ENCODE peak calls at places on chromosomes 12 and 14, in five cellular contexts. J is NCI-H774; E is DMS79; R is activated T-cell treated with anti-CD3 and anti-CD28 coated beads, Interleukin-2, amount 50 U/mL, for 1 hour; C is M059J. S is an unnamed sample.

GRCh38 chr12:50952510-50952909 is at the start of gene HIGD1C:
- DNase-seq in J (no peak), E (no peak), C (no peak), R (no peak), S (no peak)

GRCh38 chr12:131164096-131164872 is 210.6 kb downstream of the ADGRD1 start:
- DNase-seq in R (no peak), E (no peak), J (peak), C (peak), S (no peak)

GRCh38 chr14:99899578-99900178 is 106.5 kb downstream of the EML1 start:
- DNase-seq in E (no peak), R (no peak), C (peak), J (no peak), S (peak)

GRCh38 chr14:85576161-85576560 is 46.2 kb downstream of the FLRT2 start:
- DNase-seq in E (no peak), C (no peak), J (no peak), R (no peak), S (no peak)

GRCh38 chr14:59771577-59771976 is 99.0 kb downstream of the RTN1 start:
- DNase-seq in C (no peak), J (peak), E (peak), R (no peak), S (peak)

GRCh38 chr12:132003846-132004245 is 54.1 kb downstream of the EP400 start:
- DNase-seq in R (no peak), E (no peak), C (peak), J (no peak), S (peak)

GRCh38 chr14:92890830-92891598 is 31.9 kb upstream of the CHGA start:
- DNase-seq in C (no peak), R (no peak), E (peak), J (peak), S (no peak)

GRCh38 chr14:80434574-80435321 is 223.4 kb upstream of the DIO2 start:
- DNase-seq in R (no peak), J (peak), C (peak), E (no peak), S (peak)

GRCh38 chr12:86193931-86194330 is 62.3 kb downstream of the MGAT4C start:
- DNase-seq in J (no peak), E (no peak), C (peak), R (no peak), S (no peak)

GRCh38 chr14:76920572-76921175 is 94.5 kb downstream of the LRRC74A start:
- DNase-seq in J (no peak), R (no peak), E (peak), C (no peak), S (no peak)

S was measured in EL.